ENCODE peak calls at places on chromosomes 2 and 18, in ten cellular contexts. One of them, this sample, is unnamed.

GRCh38 chr2:51953931-51954330 is 922.0 kb upstream of the NRXN1 start:
- DNase-seq in SK-N-DZ: no peak
- DNase-seq in HTR-8/SVneo: peak
- DNase-seq in GM04504: peak
- DNase-seq in LoVo: no peak
- DNase-seq in NCI-H2171 treated with DMSO at 0.1 percent for 48 hours: no peak
- DNase-seq in transverse colon: no peak
- DNase-seq in dorsolateral prefrontal cortex: no peak
- DNase-seq in AG08396: no peak
- DNase-seq in DMS153: no peak
- DNase-seq in this sample: no peak

GRCh38 chr2:25685030-25685429 is 11.7 kb upstream of the DTNB start:
- DNase-seq in HTR-8/SVneo: no peak
- DNase-seq in NCI-H2171 treated with DMSO at 0.1 percent for 48 hours: peak
- DNase-seq in transverse colon: no peak
- DNase-seq in DMS153: no peak
- DNase-seq in GM04504: no peak
- DNase-seq in LoVo: no peak
- DNase-seq in SK-N-DZ: no peak
- DNase-seq in AG08396: no peak
- DNase-seq in dorsolateral prefrontal cortex: no peak
- DNase-seq in this sample: no peak

GRCh38 chr2:221429741-221430491 is 142.2 kb downstream of the EPHA4 start:
- DNase-seq in AG08396: no peak
- DNase-seq in LoVo: no peak
- DNase-seq in HTR-8/SVneo: no peak
- DNase-seq in DMS153: peak
- DNase-seq in transverse colon: peak
- DNase-seq in NCI-H2171 treated with DMSO at 0.1 percent for 48 hours: peak
- DNase-seq in GM04504: no peak
- DNase-seq in dorsolateral prefrontal cortex: peak
- DNase-seq in SK-N-DZ: no peak
- DNase-seq in this sample: no peak

GRCh38 chr2:29455202-29455885 is 340.1 kb downstream of the CLIP4 start:
- DNase-seq in AG08396: no peak
- DNase-seq in LoVo: no peak
- DNase-seq in NCI-H2171 treated with DMSO at 0.1 percent for 48 hours: no peak
- DNase-seq in DMS153: no peak
- DNase-seq in transverse colon: no peak
- DNase-seq in HTR-8/SVneo: no peak
- DNase-seq in dorsolateral prefrontal cortex: no peak
- DNase-seq in GM04504: no peak
- DNase-seq in SK-N-DZ: no peak
- DNase-seq in this sample: no peak

GRCh38 chr2:198615972-198616371 is 811.6 kb downstream of the PLCL1 start:
- DNase-seq in AG08396: no peak
- DNase-seq in HTR-8/SVneo: no peak
- DNase-seq in NCI-H2171 treated with DMSO at 0.1 percent for 48 hours: no peak
- DNase-seq in GM04504: no peak
- DNase-seq in transverse colon: peak
- DNase-seq in dorsolateral prefrontal cortex: no peak
- DNase-seq in SK-N-DZ: no peak
- DNase-seq in DMS153: no peak
- DNase-seq in LoVo: peak
- DNase-seq in this sample: no peak

GRCh38 chr2:152580722-152581121 is 136.5 kb downstream of the PRPF40A start:
- DNase-seq in AG08396: no peak
- DNase-seq in DMS153: no peak
- DNase-seq in LoVo: no peak
- DNase-seq in dorsolateral prefrontal cortex: no peak
- DNase-seq in NCI-H2171 treated with DMSO at 0.1 percent for 48 hours: no peak
- DNase-seq in SK-N-DZ: no peak
- DNase-seq in HTR-8/SVneo: no peak
- DNase-seq in transverse colon: no peak
- DNase-seq in GM04504: no peak
- DNase-seq in this sample: no peak

GRCh38 chr2:231218356-231218755 is 19.9 kb downstream of the ARMC9 start:
- DNase-seq in transverse colon: no peak
- DNase-seq in GM04504: no peak
- DNase-seq in LoVo: no peak
- DNase-seq in AG08396: no peak
- DNase-seq in NCI-H2171 treated with DMSO at 0.1 percent for 48 hours: no peak
- DNase-seq in DMS153: no peak
- DNase-seq in dorsolateral prefrontal cortex: no peak
- DNase-seq in HTR-8/SVneo: no peak
- DNase-seq in SK-N-DZ: no peak
- DNase-seq in this sample: no peak

GRCh38 chr2:233060500-233061006 is 411 bp downstream of the INPP5D start:
- DNase-seq in dorsolateral prefrontal cortex: no peak
- DNase-seq in DMS153: peak
- DNase-seq in AG08396: no peak
- DNase-seq in transverse colon: no peak
- DNase-seq in SK-N-DZ: no peak
- DNase-seq in LoVo: no peak
- DNase-seq in NCI-H2171 treated with DMSO at 0.1 percent for 48 hours: no peak
- DNase-seq in GM04504: no peak
- DNase-seq in HTR-8/SVneo: no peak
- DNase-seq in this sample: no peak

GRCh38 chr2:149313512-149313972 is 16.8 kb upstream of the LYPD6 start:
- DNase-seq in SK-N-DZ: peak
- DNase-seq in AG08396: peak
- DNase-seq in DMS153: peak
- DNase-seq in NCI-H2171 treated with DMSO at 0.1 percent for 48 hours: peak
- DNase-seq in HTR-8/SVneo: peak
- DNase-seq in transverse colon: peak
- DNase-seq in dorsolateral prefrontal cortex: no peak
- DNase-seq in LoVo: peak
- DNase-seq in GM04504: no peak
- DNase-seq in this sample: no peak

GRCh38 chr2:206915136-206915535 is 24.2 kb upstream of the CPO start:
- DNase-seq in NCI-H2171 treated with DMSO at 0.1 percent for 48 hours: no peak
- DNase-seq in GM04504: peak
- DNase-seq in HTR-8/SVneo: peak
- DNase-seq in SK-N-DZ: peak
- DNase-seq in LoVo: no peak
- DNase-seq in transverse colon: no peak
- DNase-seq in dorsolateral prefrontal cortex: no peak
- DNase-seq in DMS153: no peak
- DNase-seq in AG08396: peak
- DNase-seq in this sample: no peak

GRCh38 chr2:130337735-130338325 is 4.9 kb upstream of the IMP4 start:
- DNase-seq in HTR-8/SVneo: no peak
- DNase-seq in SK-N-DZ: no peak
- DNase-seq in DMS153: no peak
- DNase-seq in NCI-H2171 treated with DMSO at 0.1 percent for 48 hours: no peak
- DNase-seq in transverse colon: no peak
- DNase-seq in LoVo: no peak
- DNase-seq in GM04504: no peak
- DNase-seq in dorsolateral prefrontal cortex: no peak
- DNase-seq in AG08396: peak
- DNase-seq in this sample: no peak

GRCh38 chr2:176424756-176425155 is 155.5 kb downstream of the MTX2 start:
- DNase-seq in SK-N-DZ: no peak
- DNase-seq in HTR-8/SVneo: no peak
- DNase-seq in dorsolateral prefrontal cortex: no peak
- DNase-seq in DMS153: no peak
- DNase-seq in GM04504: no peak
- DNase-seq in NCI-H2171 treated with DMSO at 0.1 percent for 48 hours: no peak
- DNase-seq in LoVo: no peak
- DNase-seq in transverse colon: no peak
- DNase-seq in AG08396: no peak
- DNase-seq in this sample: no peak

GRCh38 chr18:24118750-24119577 is 19.9 kb upstream of the CABYR start:
- DNase-seq in transverse colon: peak
- DNase-seq in GM04504: no peak
- DNase-seq in dorsolateral prefrontal cortex: peak
- DNase-seq in LoVo: peak
- DNase-seq in DMS153: peak
- DNase-seq in NCI-H2171 treated with DMSO at 0.1 percent for 48 hours: peak
- DNase-seq in HTR-8/SVneo: peak
- DNase-seq in AG08396: peak
- DNase-seq in SK-N-DZ: peak
- DNase-seq in this sample: peak

GRCh38 chr18:79917351-79918088 is 33.9 kb downstream of the SLC66A2 start:
- DNase-seq in HTR-8/SVneo: no peak
- DNase-seq in NCI-H2171 treated with DMSO at 0.1 percent for 48 hours: no peak
- DNase-seq in AG08396: no peak
- DNase-seq in LoVo: no peak
- DNase-seq in dorsolateral prefrontal cortex: no peak
- DNase-seq in transverse colon: no peak
- DNase-seq in DMS153: no peak
- DNase-seq in SK-N-DZ: no peak
- DNase-seq in GM04504: no peak
- DNase-seq in this sample: peak

GRCh38 chr18:47109049-47109448 is 41.3 kb downstream of the HDHD2 start:
- DNase-seq in NCI-H2171 treated with DMSO at 0.1 percent for 48 hours: no peak
- DNase-seq in AG08396: no peak
- DNase-seq in dorsolateral prefrontal cortex: no peak
- DNase-seq in GM04504: no peak
- DNase-seq in DMS153: no peak
- DNase-seq in transverse colon: no peak
- DNase-seq in HTR-8/SVneo: no peak
- DNase-seq in SK-N-DZ: no peak
- DNase-seq in LoVo: no peak
- DNase-seq in this sample: no peak

GRCh38 chr2:191362841-191363240 is 117.6 kb downstream of the MYO1B start:
- DNase-seq in AG08396: no peak
- DNase-seq in DMS153: no peak
- DNase-seq in transverse colon: no peak
- DNase-seq in dorsolateral prefrontal cortex: no peak
- DNase-seq in SK-N-DZ: no peak
- DNase-seq in HTR-8/SVneo: no peak
- DNase-seq in LoVo: no peak
- DNase-seq in NCI-H2171 treated with DMSO at 0.1 percent for 48 hours: no peak
- DNase-seq in GM04504: no peak
- DNase-seq in this sample: no peak

GRCh38 chr2:12005886-12006681 is 259.7 kb downstream of the LPIN1 start:
- DNase-seq in DMS153: no peak
- DNase-seq in dorsolateral prefrontal cortex: peak
- DNase-seq in transverse colon: peak
- DNase-seq in SK-N-DZ: no peak
- DNase-seq in LoVo: no peak
- DNase-seq in GM04504: no peak
- DNase-seq in AG08396: no peak
- DNase-seq in HTR-8/SVneo: no peak
- DNase-seq in NCI-H2171 treated with DMSO at 0.1 percent for 48 hours: peak
- DNase-seq in this sample: peak

GRCh38 chr2:202831241-202831997 is 40.1 kb downstream of the ICA1L start:
- DNase-seq in GM04504: peak
- DNase-seq in HTR-8/SVneo: peak
- DNase-seq in AG08396: peak
- DNase-seq in LoVo: peak
- DNase-seq in DMS153: no peak
- DNase-seq in SK-N-DZ: peak
- DNase-seq in dorsolateral prefrontal cortex: no peak
- DNase-seq in transverse colon: peak
- DNase-seq in NCI-H2171 treated with DMSO at 0.1 percent for 48 hours: peak
- DNase-seq in this sample: peak

GRCh38 chr2:96330407-96330806 is 5.2 kb upstream of the NCAPH start:
- DNase-seq in transverse colon: no peak
- DNase-seq in GM04504: no peak
- DNase-seq in dorsolateral prefrontal cortex: no peak
- DNase-seq in SK-N-DZ: no peak
- DNase-seq in LoVo: no peak
- DNase-seq in DMS153: no peak
- DNase-seq in AG08396: no peak
- DNase-seq in NCI-H2171 treated with DMSO at 0.1 percent for 48 hours: no peak
- DNase-seq in HTR-8/SVneo: no peak
- DNase-seq in this sample: no peak

GRCh38 chr2:8515390-8515761 is 166.5 kb upstream of the ID2 start:
- DNase-seq in dorsolateral prefrontal cortex: no peak
- DNase-seq in NCI-H2171 treated with DMSO at 0.1 percent for 48 hours: no peak
- DNase-seq in SK-N-DZ: no peak
- DNase-seq in AG08396: no peak
- DNase-seq in DMS153: no peak
- DNase-seq in transverse colon: peak
- DNase-seq in GM04504: no peak
- DNase-seq in LoVo: no peak
- DNase-seq in HTR-8/SVneo: no peak
- DNase-seq in this sample: peak

GRCh38 chr2:86064006-86064405 is 41.7 kb downstream of the POLR1A start:
- DNase-seq in dorsolateral prefrontal cortex: no peak
- DNase-seq in transverse colon: no peak
- DNase-seq in NCI-H2171 treated with DMSO at 0.1 percent for 48 hours: no peak
- DNase-seq in LoVo: no peak
- DNase-seq in HTR-8/SVneo: no peak
- DNase-seq in GM04504: no peak
- DNase-seq in SK-N-DZ: no peak
- DNase-seq in AG08396: no peak
- DNase-seq in DMS153: no peak
- DNase-seq in this sample: no peak

GRCh38 chr2:232203166-232203891 is 175.2 kb upstream of the ALPP start:
- DNase-seq in LoVo: no peak
- DNase-seq in NCI-H2171 treated with DMSO at 0.1 percent for 48 hours: no peak
- DNase-seq in dorsolateral prefrontal cortex: no peak
- DNase-seq in HTR-8/SVneo: no peak
- DNase-seq in transverse colon: no peak
- DNase-seq in DMS153: no peak
- DNase-seq in GM04504: peak
- DNase-seq in SK-N-DZ: no peak
- DNase-seq in AG08396: no peak
- DNase-seq in this sample: no peak

GRCh38 chr2:208360259-208361076 is 46.1 kb upstream of the PTH2R start:
- DNase-seq in HTR-8/SVneo: no peak
- DNase-seq in transverse colon: no peak
- DNase-seq in LoVo: no peak
- DNase-seq in NCI-H2171 treated with DMSO at 0.1 percent for 48 hours: no peak
- DNase-seq in SK-N-DZ: no peak
- DNase-seq in AG08396: no peak
- DNase-seq in DMS153: no peak
- DNase-seq in dorsolateral prefrontal cortex: peak
- DNase-seq in GM04504: no peak
- DNase-seq in this sample: no peak

GRCh38 chr18:55228707-55229106 is 269.4 kb upstream of the CCDC68 start:
- DNase-seq in transverse colon: no peak
- DNase-seq in dorsolateral prefrontal cortex: no peak
- DNase-seq in LoVo: no peak
- DNase-seq in SK-N-DZ: no peak
- DNase-seq in GM04504: no peak
- DNase-seq in AG08396: no peak
- DNase-seq in DMS153: no peak
- DNase-seq in NCI-H2171 treated with DMSO at 0.1 percent for 48 hours: no peak
- DNase-seq in HTR-8/SVneo: no peak
- DNase-seq in this sample: no peak

GRCh38 chr18:26417190-26417589 is 131.2 kb downstream of the KCTD1 start:
- DNase-seq in LoVo: no peak
- DNase-seq in GM04504: no peak
- DNase-seq in NCI-H2171 treated with DMSO at 0.1 percent for 48 hours: no peak
- DNase-seq in transverse colon: no peak
- DNase-seq in SK-N-DZ: no peak
- DNase-seq in HTR-8/SVneo: no peak
- DNase-seq in AG08396: no peak
- DNase-seq in dorsolateral prefrontal cortex: no peak
- DNase-seq in DMS153: no peak
- DNase-seq in this sample: no peak

GRCh38 chr18:53789376-53790247 is 434.9 kb downstream of the MBD2 start:
- DNase-seq in transverse colon: no peak
- DNase-seq in GM04504: no peak
- DNase-seq in AG08396: no peak
- DNase-seq in HTR-8/SVneo: no peak
- DNase-seq in LoVo: no peak
- DNase-seq in dorsolateral prefrontal cortex: no peak
- DNase-seq in SK-N-DZ: no peak
- DNase-seq in NCI-H2171 treated with DMSO at 0.1 percent for 48 hours: no peak
- DNase-seq in DMS153: no peak
- DNase-seq in this sample: no peak

GRCh38 chr2:182894174-182894573 is 27.7 kb upstream of the FRZB start:
- DNase-seq in AG08396: no peak
- DNase-seq in HTR-8/SVneo: no peak
- DNase-seq in GM04504: no peak
- DNase-seq in LoVo: no peak
- DNase-seq in SK-N-DZ: no peak
- DNase-seq in DMS153: no peak
- DNase-seq in NCI-H2171 treated with DMSO at 0.1 percent for 48 hours: no peak
- DNase-seq in dorsolateral prefrontal cortex: no peak
- DNase-seq in transverse colon: no peak
- DNase-seq in this sample: no peak

GRCh38 chr2:240619506-240620148 is 5.7 kb upstream of the GPR35 start:
- DNase-seq in HTR-8/SVneo: no peak
- DNase-seq in AG08396: no peak
- DNase-seq in dorsolateral prefrontal cortex: no peak
- DNase-seq in SK-N-DZ: no peak
- DNase-seq in GM04504: no peak
- DNase-seq in NCI-H2171 treated with DMSO at 0.1 percent for 48 hours: no peak
- DNase-seq in LoVo: no peak
- DNase-seq in DMS153: no peak
- DNase-seq in transverse colon: no peak
- DNase-seq in this sample: no peak

This sample was measured in stimulated activated naive CD8-positive, alpha-beta T cell treated with anti-CD3 and anti-CD28 coated beads, Interleukin-15, amount 100 ng/mL, for 72 hours.